ENCODE peak calls at places on chromosomes 6 and 20, in seven cellular contexts. B, J, H, O, G, F and U are unnamed samples.

GRCh38 chr20:46123482-46124245 is 5.5 kb downstream of the CD40 start:
- DNase-seq in B (no peak), G (no peak), O (no peak), F (no peak), J (no peak), H (no peak), U (no peak)

GRCh38 chr6:167580512-167580911 is 246.2 kb upstream of the AFDN start:
- DNase-seq in H (no peak), B (no peak), J (no peak), O (no peak), G (no peak), F (no peak), U (no peak)

GRCh38 chr6:50816115-50816675 is 2.5 kb upstream of the TFAP2B start:
- DNase-seq in G (peak; percentile 95), B (peak; percentile 86), O (peak; percentile 84), H (peak; percentile 66), F (peak; percentile 57), J (peak; percentile 55), U (peak; percentile 77)

GRCh38 chr6:117534974-117535373 is 52.5 kb downstream of the DCBLD1 start:
- DNase-seq in H (no peak), F (peak; percentile 51), G (no peak), B (no peak), J (no peak), O (no peak), U (peak; percentile 58)

GRCh38 chr6:13725570-13725969 is 13.9 kb upstream of the RANBP9 start:
- DNase-seq in J (peak; percentile 12), O (no peak), B (no peak), F (no peak), H (no peak), G (peak; percentile 95), U (no peak)

GRCh38 chr6:73898599-73898998 is 202.6 kb downstream of the CD109 start:
- DNase-seq in O (no peak), B (no peak), F (no peak), H (no peak), G (no peak), J (no peak), U (peak; percentile 40)

GRCh38 chr6:149236584-149236983 is 80.9 kb upstream of the TAB2 start:
- DNase-seq in B (no peak), J (no peak), G (no peak), O (no peak), H (no peak), F (no peak), U (no peak)

GRCh38 chr6:19605624-19606023 is 231.5 kb upstream of the ID4 start:
- DNase-seq in B (peak; percentile 2), O (no peak), H (no peak), J (no peak), F (no peak), G (no peak), U (no peak)

GRCh38 chr6:94394822-94395221 is 975.5 kb upstream of the EPHA7 start:
- DNase-seq in O (no peak), J (no peak), H (no peak), G (no peak), B (no peak), F (no peak), U (no peak)

GRCh38 chr6:13992417-13993055 is 67.8 kb downstream of the RNF182 start:
- DNase-seq in J (peak; percentile 86), H (no peak), G (peak; percentile 97), F (peak; percentile 78), B (no peak), O (no peak), U (no peak)

GRCh38 chr6:49341869-49342268 is 121.2 kb downstream of the MMUT start:
- DNase-seq in G (no peak), B (no peak), J (no peak), O (no peak), F (no peak), H (no peak), U (no peak)

GRCh38 chr20:31560094-31560899 is 44.8 kb upstream of the ID1 start:
- DNase-seq in G (peak; percentile 97), J (peak; percentile 86), B (no peak), F (peak; percentile 94), H (peak; percentile 82), O (peak; percentile 86), U (peak; percentile 89)

GRCh38 chr6:11232968-11233626 is 629 bp upstream of the NEDD9 start:
- DNase-seq in J (peak; percentile 22), G (peak; percentile 24), H (peak; percentile 37), F (no peak), O (peak; percentile 50), B (peak; percentile 76), U (peak; percentile 79)

GRCh38 chr6:119096683-119097310 is 18.3 kb upstream of the FAM184A start:
- DNase-seq in F (no peak), H (no peak), G (peak; percentile 85), B (no peak), J (peak; percentile 3), O (no peak), U (no peak)

GRCh38 chr20:49999329-49999728 is 16.5 kb downstream of the SNAI1 start:
- DNase-seq in G (no peak), O (no peak), J (no peak), B (no peak), F (no peak), H (no peak), U (no peak)

GRCh38 chr6:109236140-109237081 is 141.1 kb downstream of the CEP57L1 start:
- DNase-seq in O (peak; percentile 73), B (peak; percentile 64), H (peak; percentile 93), G (no peak), F (no peak), J (no peak), U (peak; percentile 86)

GRCh38 chr6:108896111-108896661 is 48.0 kb downstream of the ARMC2 start:
- DNase-seq in G (peak; percentile 54), J (peak; percentile 92), O (no peak), F (peak; percentile 91), B (no peak), H (no peak), U (no peak)

GRCh38 chr20:15068486-15068885 is 731.1 kb upstream of the FLRT3 start:
- DNase-seq in F (no peak), J (no peak), O (no peak), G (no peak), B (no peak), H (no peak), U (no peak)

GRCh38 chr6:156963712-156964700 is 186.8 kb downstream of the ARID1B start:
- DNase-seq in J (peak; percentile 63), B (no peak), F (peak; percentile 65), O (no peak), H (no peak), G (peak; percentile 73), U (peak; percentile 40)

GRCh38 chr6:36752886-36753506 is 55.4 kb downstream of the RAB44 start:
- DNase-seq in G (no peak), F (no peak), J (no peak), O (no peak), B (no peak), H (no peak), U (no peak)

GRCh38 chr20:57594092-57594911 is 25.9 kb downstream of the ZBP1 start:
- DNase-seq in G (peak; percentile 72), H (peak; percentile 62), O (peak; percentile 93), F (peak; percentile 30), J (peak; percentile 8), B (peak; percentile 62), U (peak; percentile 34)

GRCh38 chr6:16596890-16597331 is 164.3 kb downstream of the ATXN1 start:
- DNase-seq in G (peak; percentile 27), J (no peak), H (peak; percentile 37), B (no peak), O (no peak), F (no peak), U (no peak)

GRCh38 chr20:47502801-47503239 is 1.1 kb downstream of the NCOA3 start:
- DNase-seq in O (no peak), B (peak; percentile 9), J (peak; percentile 62), F (peak; percentile 83), G (peak; percentile 61), H (no peak), U (peak; percentile 54)

GRCh38 chr20:18956878-18957277 is 143.3 kb downstream of the SCP2D1 start:
- DNase-seq in G (no peak), F (no peak), H (no peak), O (no peak), B (no peak), J (no peak), U (no peak)
- H3K79me1 ChIP-seq in G (no peaks in the 10 kb centered on the region), F (no peaks in the 10 kb centered on the region), H (no peaks in the 10 kb centered on the region), O (no peaks in the 10 kb centered on the region), B (no peaks in the 10 kb centered on the region), J (no peaks in the 10 kb centered on the region), U (no peaks in the 10 kb centered on the region)

GRCh38 chr6:56827908-56828649 is 126.8 kb upstream of the BEND6 start:
- DNase-seq in G (no peak), H (no peak), F (peak; percentile 42), O (no peak), J (peak; percentile 50), B (no peak), U (peak; percentile 23)
- H3K4me2 ChIP-seq in G (no peak overlapping the region), H (no peak overlapping the region), F (no peak overlapping the region), O (no peak overlapping the region), J (no peak overlapping the region), B (no peak overlapping the region), U (no peak overlapping the region)

GRCh38 chr20:329851-330232 is 4.5 kb downstream of the SOX12 start:
- DNase-seq in B (no peak), O (no peak), H (no peak), G (no peak), J (no peak), F (no peak), U (no peak)
- H3K79me1 ChIP-seq in B (peaks cover 10% of the 10 kb centered on the region), O (peaks cover 12% of the 10 kb centered on the region), H (no peaks in the 10 kb centered on the region), G (peaks cover 17% of the 10 kb centered on the region), J (peaks cover 24% of the 10 kb centered on the region), F (peaks cover 7% of the 10 kb centered on the region), U (peaks cover 12% of the 10 kb centered on the region)

GRCh38 chr6:89357390-89357789 is 4.9 kb upstream of the UBE2J1 start:
- DNase-seq in O (no peak), J (no peak), G (no peak), H (no peak), F (no peak), B (no peak), U (no peak)

GRCh38 chr6:89353118-89353556 is 615 bp upstream of the UBE2J1 start:
- DNase-seq in J (no peak), O (no peak), H (no peak), G (no peak), F (no peak), B (no peak), U (no peak)

GRCh38 chr6:89353702-89354392 is 1.3 kb upstream of the UBE2J1 start:
- DNase-seq in F (no peak), H (no peak), O (no peak), J (no peak), B (peak; percentile 43), G (no peak), U (no peak)

GRCh38 chr6:89356644-89357043 is 4.1 kb upstream of the UBE2J1 start:
- DNase-seq in J (no peak), O (no peak), H (no peak), F (no peak), G (no peak), B (no peak), U (no peak)

DNA sequence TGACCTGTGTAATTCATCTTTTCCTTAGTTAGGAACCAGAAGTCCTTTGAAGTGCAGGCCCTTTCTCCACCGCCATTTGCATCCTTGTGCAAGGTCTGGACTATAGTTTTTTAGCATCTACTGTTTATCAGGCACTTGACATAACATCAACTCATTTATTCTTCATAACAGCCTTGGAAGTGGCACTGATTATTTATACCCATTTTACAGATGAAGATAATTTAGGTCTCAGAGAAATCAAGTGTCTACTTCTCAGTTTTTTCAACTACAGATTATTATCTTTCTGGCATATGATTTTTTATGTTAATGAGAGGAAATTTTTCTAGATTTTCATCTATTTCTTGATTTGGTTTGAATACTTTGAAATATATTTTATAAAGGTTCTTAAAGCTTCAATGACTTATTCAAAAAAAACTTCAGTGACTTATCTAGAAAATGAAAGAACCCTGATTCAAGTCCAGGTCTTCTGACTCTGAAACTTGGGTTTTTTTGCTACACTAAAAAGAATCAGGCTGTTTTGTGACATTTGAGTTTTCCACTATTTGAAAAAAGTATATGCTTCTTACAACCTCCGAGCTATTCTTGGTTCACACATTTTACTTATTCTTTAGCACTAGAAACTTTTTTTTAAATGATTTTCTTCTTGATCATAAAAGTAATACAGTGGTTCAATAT is 3.1 kb upstream of the UBE2J1 start:
- DNase-seq in F (no peak), B (no peak), O (no peak), J (no peak), H (no peak), G (no peak), U (no peak)
- H3K4me2 ChIP-seq in F (no peak overlapping the region), B (no peak overlapping the region), O (no peak overlapping the region), J (no peak overlapping the region), H (no peak overlapping the region), G (no peak overlapping the region), U (no peak overlapping the region)